ENCODE peak calls at places on chromosome 3, in seven cellular contexts. One of them, this sample, is unnamed.

GRCh38 chr3:136042608-136043221 is 77.2 kb downstream of the PPP2R3A start:
- DNase-seq in gastrocnemius medialis: no peak
- DNase-seq in A549: peak
- DNase-seq in esophagus muscularis mucosa: no peak
- DNase-seq in mucosa of descending colon: peak
- DNase-seq in colonic mucosa: no peak
- DNase-seq in SK-N-SH: peak
- DNase-seq in this sample: peak

GRCh38 chr3:122794779-122795673 is at the start of gene SLC49A4:
- DNase-seq in A549: peak
- DNase-seq in esophagus muscularis mucosa: no peak
- DNase-seq in SK-N-SH: peak
- DNase-seq in gastrocnemius medialis: peak
- DNase-seq in mucosa of descending colon: peak
- DNase-seq in colonic mucosa: peak
- DNase-seq in this sample: peak

GRCh38 chr3:57889807-57890206 is 118.4 kb upstream of the FLNB start:
- DNase-seq in esophagus muscularis mucosa: no peak
- DNase-seq in A549: no peak
- DNase-seq in gastrocnemius medialis: no peak
- DNase-seq in colonic mucosa: no peak
- DNase-seq in SK-N-SH: no peak
- DNase-seq in mucosa of descending colon: no peak
- DNase-seq in this sample: no peak

GRCh38 chr3:156483426-156483825 is 71.5 kb downstream of the SSR3 start:
- DNase-seq in colonic mucosa: no peak
- DNase-seq in esophagus muscularis mucosa: no peak
- DNase-seq in SK-N-SH: no peak
- DNase-seq in A549: no peak
- DNase-seq in gastrocnemius medialis: no peak
- DNase-seq in mucosa of descending colon: peak
- DNase-seq in this sample: peak

GRCh38 chr3:134357914-134358811 is 16.1 kb downstream of the AMOTL2 start:
- DNase-seq in esophagus muscularis mucosa: no peak
- DNase-seq in A549: peak
- DNase-seq in mucosa of descending colon: peak
- DNase-seq in gastrocnemius medialis: no peak
- DNase-seq in colonic mucosa: no peak
- DNase-seq in SK-N-SH: peak
- DNase-seq in this sample: peak

GRCh38 chr3:49703443-49703927 is 14.1 kb downstream of the RNF123 start:
- DNase-seq in A549: peak
- DNase-seq in esophagus muscularis mucosa: no peak
- DNase-seq in mucosa of descending colon: peak
- DNase-seq in SK-N-SH: peak
- DNase-seq in gastrocnemius medialis: no peak
- DNase-seq in colonic mucosa: peak
- DNase-seq in this sample: peak

GRCh38 chr3:136698361-136698760 is 53.8 kb downstream of the STAG1 start:
- DNase-seq in SK-N-SH: no peak
- DNase-seq in A549: no peak
- DNase-seq in esophagus muscularis mucosa: no peak
- DNase-seq in mucosa of descending colon: no peak
- DNase-seq in gastrocnemius medialis: no peak
- DNase-seq in colonic mucosa: no peak
- DNase-seq in this sample: no peak

GRCh38 chr3:13871791-13872190 is 8.1 kb downstream of the WNT7A start:
- DNase-seq in esophagus muscularis mucosa: no peak
- DNase-seq in A549: no peak
- DNase-seq in mucosa of descending colon: no peak
- DNase-seq in gastrocnemius medialis: no peak
- DNase-seq in colonic mucosa: no peak
- DNase-seq in SK-N-SH: no peak
- DNase-seq in this sample: no peak

GRCh38 chr3:11288786-11289637 is 16.8 kb downstream of the ATG7 start:
- DNase-seq in A549: peak
- DNase-seq in SK-N-SH: no peak
- DNase-seq in mucosa of descending colon: no peak
- DNase-seq in esophagus muscularis mucosa: no peak
- DNase-seq in gastrocnemius medialis: no peak
- DNase-seq in colonic mucosa: no peak
- DNase-seq in this sample: peak

GRCh38 chr3:53274938-53275666 is 19.3 kb upstream of the TKT start:
- DNase-seq in colonic mucosa: no peak
- DNase-seq in mucosa of descending colon: no peak
- DNase-seq in esophagus muscularis mucosa: no peak
- DNase-seq in SK-N-SH: no peak
- DNase-seq in A549: no peak
- DNase-seq in gastrocnemius medialis: no peak
- DNase-seq in this sample: no peak
- H3K4me3 ChIP-seq in colonic mucosa: no peak
- H3K4me3 ChIP-seq in mucosa of descending colon: no peak
- H3K4me3 ChIP-seq in esophagus muscularis mucosa: no peak
- H3K4me3 ChIP-seq in SK-N-SH: no peak
- H3K4me3 ChIP-seq in A549: no peak
- H3K4me3 ChIP-seq in gastrocnemius medialis: no peak
- H3K4me3 ChIP-seq in this sample: no peak

DNA sequence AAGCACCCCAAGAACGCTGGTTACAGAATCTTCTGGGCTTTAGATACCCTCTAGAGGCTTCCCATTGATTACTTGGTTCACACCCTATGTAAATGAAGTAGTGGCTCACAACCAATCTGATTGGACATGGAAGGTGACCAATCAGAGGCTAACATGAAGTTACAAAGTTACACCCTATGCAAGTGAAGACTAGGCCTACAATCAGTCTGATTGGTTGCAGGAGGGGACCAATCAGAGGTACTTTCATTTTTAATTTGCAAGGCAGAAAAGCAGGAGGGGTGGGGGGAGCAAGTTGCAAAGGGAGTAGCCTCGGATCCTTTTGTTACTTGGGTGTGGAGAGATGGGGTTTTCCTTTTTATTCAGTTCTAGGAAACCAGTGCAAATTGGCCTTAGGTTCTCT is 11.1 kb upstream of the RTP2 start:
- DNase-seq in esophagus muscularis mucosa: no peak
- DNase-seq in A549: peak
- DNase-seq in gastrocnemius medialis: no peak
- DNase-seq in colonic mucosa: no peak
- DNase-seq in SK-N-SH: no peak
- DNase-seq in mucosa of descending colon: no peak
- DNase-seq in this sample: peak
- H3K4me3 ChIP-seq in esophagus muscularis mucosa: no peak
- H3K4me3 ChIP-seq in A549: no peak
- H3K4me3 ChIP-seq in gastrocnemius medialis: no peak
- H3K4me3 ChIP-seq in colonic mucosa: no peak
- H3K4me3 ChIP-seq in SK-N-SH: no peak
- H3K4me3 ChIP-seq in mucosa of descending colon: no peak
- H3K4me3 ChIP-seq in this sample: no peak

DNA sequence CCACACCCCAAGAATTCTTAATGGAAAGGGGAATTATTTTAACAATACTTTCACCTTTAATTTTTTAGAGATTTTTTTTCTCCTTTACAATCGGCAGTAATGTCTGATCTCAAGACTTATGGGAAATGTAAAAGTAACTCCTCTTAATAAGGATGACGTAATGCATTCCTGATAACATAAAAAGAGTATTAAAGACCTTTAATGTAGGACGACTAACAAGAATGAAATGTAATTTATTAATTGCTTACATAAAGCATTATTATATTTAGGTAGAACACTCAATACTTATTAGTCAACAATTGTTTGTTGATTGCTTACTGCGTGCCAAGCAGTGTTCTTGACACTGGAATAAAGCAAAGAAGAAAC is 416.8 kb upstream of the NAALADL2 start:
- DNase-seq in colonic mucosa: no peak
- DNase-seq in mucosa of descending colon: no peak
- DNase-seq in esophagus muscularis mucosa: no peak
- DNase-seq in SK-N-SH: no peak
- DNase-seq in gastrocnemius medialis: no peak
- DNase-seq in A549: no peak
- DNase-seq in this sample: no peak
- H3K4me3 ChIP-seq in colonic mucosa: peak
- H3K4me3 ChIP-seq in mucosa of descending colon: no peak
- H3K4me3 ChIP-seq in esophagus muscularis mucosa: peak
- H3K4me3 ChIP-seq in SK-N-SH: peak
- H3K4me3 ChIP-seq in gastrocnemius medialis: peak
- H3K4me3 ChIP-seq in A549: no peak
- H3K4me3 ChIP-seq in this sample: peak

DNA sequence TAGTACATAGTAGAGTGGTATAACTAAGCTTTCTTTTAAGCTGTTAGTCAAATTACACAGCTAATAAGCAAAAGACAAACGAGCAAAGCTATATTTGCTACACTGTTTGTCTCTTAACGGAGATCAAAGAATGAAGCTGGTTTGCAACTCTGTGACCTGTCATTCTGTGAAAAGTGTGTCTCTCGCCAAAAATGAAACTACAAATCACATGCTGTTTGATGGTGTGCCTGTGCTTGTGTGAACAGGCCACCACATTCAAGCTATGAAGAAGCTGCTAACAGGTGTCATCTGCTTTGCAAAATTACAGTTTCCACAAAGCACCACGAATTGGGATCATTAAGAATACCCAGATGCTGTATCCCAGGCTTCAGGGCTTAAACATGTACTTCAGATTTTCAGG is 667.8 kb upstream of the NAALADL2 start:
- DNase-seq in gastrocnemius medialis: no peak
- DNase-seq in SK-N-SH: no peak
- DNase-seq in colonic mucosa: no peak
- DNase-seq in A549: no peak
- DNase-seq in mucosa of descending colon: no peak
- DNase-seq in esophagus muscularis mucosa: no peak
- DNase-seq in this sample: no peak
- H3K4me3 ChIP-seq in gastrocnemius medialis: no peak
- H3K4me3 ChIP-seq in SK-N-SH: no peak
- H3K4me3 ChIP-seq in colonic mucosa: no peak
- H3K4me3 ChIP-seq in A549: no peak
- H3K4me3 ChIP-seq in mucosa of descending colon: no peak
- H3K4me3 ChIP-seq in esophagus muscularis mucosa: no peak
- H3K4me3 ChIP-seq in this sample: no peak

GRCh38 chr3:126423191-126424038 is 28.7 kb downstream of the CFAP100 start:
- DNase-seq in A549: no peak
- DNase-seq in gastrocnemius medialis: no peak
- DNase-seq in colonic mucosa: no peak
- DNase-seq in SK-N-SH: peak
- DNase-seq in mucosa of descending colon: no peak
- DNase-seq in esophagus muscularis mucosa: no peak
- DNase-seq in this sample: no peak

GRCh38 chr3:126422121-126422520 is 27.4 kb downstream of the CFAP100 start:
- DNase-seq in esophagus muscularis mucosa: no peak
- DNase-seq in SK-N-SH: no peak
- DNase-seq in mucosa of descending colon: no peak
- DNase-seq in A549: no peak
- DNase-seq in gastrocnemius medialis: no peak
- DNase-seq in colonic mucosa: no peak
- DNase-seq in this sample: no peak

GRCh38 chr3:126421573-126422119 is 26.9 kb downstream of the CFAP100 start:
- DNase-seq in gastrocnemius medialis: no peak
- DNase-seq in SK-N-SH: peak
- DNase-seq in colonic mucosa: no peak
- DNase-seq in mucosa of descending colon: no peak
- DNase-seq in esophagus muscularis mucosa: no peak
- DNase-seq in A549: no peak
- DNase-seq in this sample: no peak

GRCh38 chr3:126424039-126424717 is 29.5 kb downstream of the CFAP100 start:
- DNase-seq in SK-N-SH: peak
- DNase-seq in A549: no peak
- DNase-seq in colonic mucosa: no peak
- DNase-seq in gastrocnemius medialis: no peak
- DNase-seq in esophagus muscularis mucosa: no peak
- DNase-seq in mucosa of descending colon: no peak
- DNase-seq in this sample: no peak

DNA sequence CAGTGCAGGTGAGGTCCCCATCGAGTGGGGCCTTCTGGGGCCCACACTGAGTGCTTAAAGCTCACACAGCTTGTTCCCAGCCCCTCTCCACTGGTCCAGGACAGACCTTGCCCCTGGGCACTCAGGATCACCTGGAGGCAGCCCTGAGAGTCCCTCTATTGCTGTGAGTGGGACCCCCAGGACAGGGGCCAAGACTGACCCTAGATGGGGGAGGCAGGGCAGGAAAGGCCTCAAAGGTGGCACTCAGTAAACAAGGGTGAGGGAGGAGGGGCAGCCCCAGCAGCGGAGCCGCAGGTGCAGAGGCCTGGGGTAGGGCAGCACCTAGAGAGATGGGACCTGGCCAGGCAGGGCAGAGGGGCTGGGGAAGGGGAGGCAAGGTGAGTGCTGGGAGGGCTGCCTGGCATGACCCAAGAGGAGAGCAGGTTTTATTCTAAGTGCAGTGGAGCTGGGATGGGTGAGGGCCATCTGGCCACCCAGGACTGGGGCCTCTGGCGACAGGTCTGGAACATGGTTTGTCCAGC is 27.9 kb downstream of the CFAP100 start:
- DNase-seq in gastrocnemius medialis: no peak
- DNase-seq in SK-N-SH: peak
- DNase-seq in colonic mucosa: no peak
- DNase-seq in esophagus muscularis mucosa: no peak
- DNase-seq in mucosa of descending colon: no peak
- DNase-seq in A549: no peak
- DNase-seq in this sample: no peak
- H3K4me3 ChIP-seq in gastrocnemius medialis: no peak
- H3K4me3 ChIP-seq in SK-N-SH: no peak
- H3K4me3 ChIP-seq in colonic mucosa: no peak
- H3K4me3 ChIP-seq in esophagus muscularis mucosa: no peak
- H3K4me3 ChIP-seq in mucosa of descending colon: no peak
- H3K4me3 ChIP-seq in A549: no peak
- H3K4me3 ChIP-seq in this sample: no peak